ENCODE peak calls at places on chromosomes 1 and 21, in six cellular contexts. G, M, H, P, Z and O are unnamed samples.

GRCh38 chr1:212228591-212229119 is 56.6 kb upstream of the PPP2R5A start:
- DNase-seq in G (no peak), M (no peak), H (no peak), P (no peak), Z (no peak), O (no peak)

GRCh38 chr1:13916530-13916929 is 216.5 kb downstream of the PRDM2 start:
- DNase-seq in G (no peak), M (no peak), H (no peak), P (no peak), Z (no peak), O (no peak)

GRCh38 chr1:171898956-171899355 is 57.7 kb downstream of the DNM3 start:
- DNase-seq in G (no peak), M (no peak), H (no peak), P (peak; percentile 85), Z (no peak), O (no peak)

GRCh38 chr1:231162970-231163830 is 1.3 kb downstream of the TRIM67 start:
- DNase-seq in G (no peak), M (no peak), H (no peak), P (no peak), Z (no peak), O (no peak)

GRCh38 chr1:2347409-2347785 is 44.0 kb downstream of the MORN1 start:
- DNase-seq in G (no peak), M (no peak), H (no peak), P (no peak), Z (no peak), O (no peak)

GRCh38 chr21:44972301-44972814 is 32.5 kb downstream of the SLX9 start:
- DNase-seq in G (no peak), M (no peak), H (no peak), P (no peak), Z (no peak), O (no peak)

GRCh38 chr1:166327886-166328285 is 161.1 kb upstream of the FAM78B start:
- DNase-seq in G (no peak), M (no peak), H (no peak), P (no peak), Z (no peak), O (no peak)

GRCh38 chr1:247177755-247178154 is 5.9 kb upstream of the ZNF124 start:
- DNase-seq in G (no peak), M (no peak), H (no peak), P (no peak), Z (no peak), O (no peak)

GRCh38 chr1:22508329-22508728 is 55.0 kb upstream of the EPHA8 start:
- DNase-seq in G (no peak), M (peak; percentile 30), H (no peak), P (no peak), Z (no peak), O (no peak)

GRCh38 chr1:44801491-44802305 is 1.5 kb downstream of the PLK3 start:
- DNase-seq in G (no peak), M (no peak), H (no peak), P (no peak), Z (no peak), O (no peak)

GRCh38 chr1:41743361-41743760 is 175.4 kb downstream of the HIVEP3 start:
- DNase-seq in G (no peak), M (peak; percentile 88), H (no peak), P (no peak), Z (no peak), O (peak; percentile 57)

GRCh38 chr1:95451054-95451453 is 217.0 kb downstream of the RWDD3 start:
- DNase-seq in G (no peak), M (no peak), H (no peak), P (no peak), Z (no peak), O (no peak)

GRCh38 chr1:28056129-28056925 is 32.1 kb downstream of the EYA3 start:
- DNase-seq in G (no peak), M (no peak), H (no peak), P (no peak), Z (peak; percentile 43), O (no peak)

GRCh38 chr21:25898671-25899070 is 163.9 kb downstream of the GABPA start:
- DNase-seq in G (no peak), M (no peak), H (no peak), P (no peak), Z (no peak), O (no peak)

GRCh38 chr21:31915566-31915965 is 42.7 kb downstream of the HUNK start:
- DNase-seq in G (no peak), M (no peak), H (no peak), P (no peak), Z (no peak), O (no peak)

GRCh38 chr21:37878946-37879660 is 37.2 kb downstream of the KCNJ6 start:
- DNase-seq in G (no peak), M (peak; percentile 93), H (no peak), P (no peak), Z (no peak), O (peak; percentile 47)

GRCh38 chr1:169550294-169550693 is 36.0 kb downstream of the F5 start:
- DNase-seq in G (no peak), M (peak; percentile 38), H (no peak), P (no peak), Z (no peak), O (peak; percentile 54)

GRCh38 chr1:9628541-9629444 is 22.7 kb upstream of the PIK3CD start:
- DNase-seq in G (no peak), M (no peak), H (peak; percentile 54), P (no peak), Z (peak; percentile 73), O (no peak)

GRCh38 chr1:113811353-113811887 is 856 bp downstream of the RSBN1 start:
- DNase-seq in G (no peak), M (peak; percentile 22), H (peak; percentile 9), P (peak; percentile 16), Z (no peak), O (peak; percentile 14)

GRCh38 chr1:3156936-3157335 is 87.9 kb downstream of the PRDM16 start:
- DNase-seq in G (no peak), M (no peak), H (no peak), P (no peak), Z (no peak), O (no peak)

GRCh38 chr1:227779021-227779441 is 36.4 kb upstream of the PRSS38 start:
- DNase-seq in G (no peak), M (no peak), H (no peak), P (no peak), Z (no peak), O (no peak)

GRCh38 chr21:43884012-43884860 is 19.2 kb downstream of the AGPAT3 start:
- DNase-seq in G (no peak), M (no peak), H (no peak), P (no peak), Z (no peak), O (no peak)

GRCh38 chr21:36166705-36167104 is 10.1 kb downstream of the DOP1B start:
- DNase-seq in G (no peak), M (no peak), H (no peak), P (no peak), Z (no peak), O (no peak)

GRCh38 chr1:238898856-238899255 is 487.5 kb upstream of the CHRM3 start:
- DNase-seq in G (no peak), M (no peak), H (no peak), P (no peak), Z (no peak), O (no peak)

GRCh38 chr1:185281245-185281644 is 35.8 kb downstream of the IVNS1ABP start:
- DNase-seq in G (no peak), M (peak; percentile 24), H (no peak), P (no peak), Z (peak; percentile 26), O (no peak)

GRCh38 chr1:94125551-94126514 is 4.9 kb upstream of the ABCA4 start:
- DNase-seq in G (no peak), M (no peak), H (no peak), P (no peak), Z (no peak), O (no peak)

GRCh38 chr1:6274102-6274501 is 13.2 kb upstream of the GPR153 start:
- DNase-seq in G (no peak), M (no peak), H (no peak), P (no peak), Z (no peak), O (no peak)

GRCh38 chr1:240310226-240310925 is 218.7 kb downstream of the FMN2 start:
- DNase-seq in G (peak; percentile 73), M (peak; percentile 85), H (no peak), P (no peak), Z (no peak), O (peak; percentile 58)

GRCh38 chr1:98991127-98992003 is 13.3 kb downstream of the PLPPR5 start:
- DNase-seq in G (peak; percentile 55), M (peak; percentile 93), H (no peak), P (no peak), Z (no peak), O (peak; percentile 49)

GRCh38 chr1:195604287-195604686 is 1004.0 kb downstream of the KCNT2 start:
- DNase-seq in G (peak; percentile 44), M (peak; percentile 93), H (no peak), P (no peak), Z (no peak), O (peak; percentile 25)

GRCh38 chr1:53740621-53741105 is 1.7 kb upstream of the GLIS1 start:
- DNase-seq in G (peak; percentile 76), M (peak; percentile 87), H (no peak), P (no peak), Z (no peak), O (peak; percentile 83)

GRCh38 chr1:47207811-47208373 is 18.1 kb upstream of the PDZK1IP1 start:
- DNase-seq in G (no peak), M (no peak), H (no peak), P (no peak), Z (no peak), O (no peak)

GRCh38 chr1:164320780-164321683 is 238.0 kb upstream of the PBX1 start:
- DNase-seq in G (no peak), M (no peak), H (no peak), P (no peak), Z (no peak), O (peak; percentile 35)